ENCODE peak calls at places on chromosomes 6 and 20, in seven cellular contexts. U is ovary, E is heart left ventricle, F is body of pancreas, T is tibial nerve, J is adrenal gland, M is uterus. P is an unnamed sample.

GRCh38 chr20:35120012-35120701 is 27.0 kb downstream of the EDEM2 start:
- DNase-seq in F (peak; percentile 12), M (no peak), E (peak; percentile 67), J (peak; percentile 73), T (no peak), U (no peak), P (no peak)

GRCh38 chr20:50862546-50862945 is 67.7 kb downstream of the BCAS4 start:
- DNase-seq in T (no peak), F (no peak), E (no peak), M (no peak), J (no peak), U (no peak), P (no peak)

GRCh38 chr6:56115715-56116114 is 131.7 kb downstream of the COL21A1 start:
- DNase-seq in M (no peak), T (no peak), E (no peak), J (no peak), U (no peak), F (no peak), P (no peak)

GRCh38 chr6:151576658-151577057 is 82.8 kb downstream of the CCDC170 start:
- DNase-seq in M (no peak), T (no peak), U (no peak), J (no peak), F (no peak), E (no peak), P (no peak)

GRCh38 chr20:24309596-24309995 is 159.8 kb upstream of the SYNDIG1 start:
- DNase-seq in M (no peak), F (no peak), E (no peak), U (no peak), T (no peak), J (no peak), P (no peak)

GRCh38 chr6:99589290-99589672 is 17.4 kb upstream of the PRDM13 start:
- DNase-seq in M (no peak), T (no peak), U (no peak), F (no peak), J (no peak), E (no peak), P (no peak)

GRCh38 chr6:140043357-140043756 is 668.9 kb upstream of the CITED2 start:
- DNase-seq in J (no peak), E (no peak), F (no peak), U (no peak), M (no peak), T (no peak), P (no peak)

GRCh38 chr6:159701413-159701999 is 8.5 kb upstream of the SOD2 start:
- DNase-seq in T (no peak), U (no peak), F (peak; percentile 55), J (peak; percentile 49), M (peak; percentile 63), E (peak; percentile 49), P (peak; percentile 55)

GRCh38 chr20:50172347-50173013 is 18.1 kb upstream of the CEBPB start:
- DNase-seq in F (peak; percentile 90), T (peak; percentile 71), U (peak; percentile 86), M (peak; percentile 81), J (peak; percentile 95), E (peak; percentile 95), P (peak; percentile 90)

GRCh38 chr6:95923518-95923917 is 92.3 kb upstream of the FUT9 start:
- DNase-seq in M (no peak), U (no peak), T (peak; percentile 11), E (no peak), J (peak; percentile 53), F (no peak), P (no peak)

GRCh38 chr6:166104107-166104506 is 63.5 kb downstream of the TBXT start:
- DNase-seq in E (no peak), T (no peak), J (no peak), F (no peak), U (no peak), M (no peak), P (no peak)

DNA sequence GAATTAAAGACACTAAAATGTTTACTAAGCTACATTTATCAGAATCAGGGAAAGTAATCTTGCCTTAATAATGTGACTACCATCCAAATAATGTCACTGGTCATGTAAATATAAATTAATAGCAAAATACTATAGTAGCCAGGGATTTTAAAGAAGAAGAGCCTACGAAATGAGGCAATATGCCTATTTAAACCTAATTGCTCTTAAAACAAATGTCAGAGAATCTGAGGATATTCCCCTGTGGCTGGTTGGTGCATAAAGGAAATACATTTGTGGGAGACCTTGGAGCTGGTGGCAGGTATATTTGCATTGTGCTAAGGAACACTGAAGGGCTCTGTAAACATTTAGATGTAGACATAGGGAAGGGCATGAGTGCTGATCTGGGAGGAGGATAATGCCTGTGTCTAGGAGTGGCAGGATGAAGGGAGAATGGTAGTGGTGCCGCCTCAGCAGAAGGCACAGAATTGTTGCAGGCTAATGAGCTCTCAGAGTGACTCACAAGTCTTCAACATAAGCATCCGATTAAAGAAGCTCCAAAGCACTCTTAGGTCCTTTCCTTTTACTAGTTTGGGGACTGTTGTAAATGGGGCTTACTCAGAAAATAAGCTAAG is 85.9 kb downstream of the CD164 start:
- DNase-seq in E (no peak), J (no peak), F (peak; percentile 28), M (no peak), T (no peak), U (no peak), P (no peak)
- H3K4me1 ChIP-seq in E (peaks cover 3% of the 10 kb centered on the region), J (no peaks in the 10 kb centered on the region), F (peaks cover 40% of the 10 kb centered on the region), M (no peaks in the 10 kb centered on the region), T (peaks cover 12% of the 10 kb centered on the region), U (no peaks in the 10 kb centered on the region), P (peaks cover 54% of the 10 kb centered on the region)

GRCh38 chr6:30707281-30707850 is 9.7 kb downstream of the MDC1 start:
- DNase-seq in M (no peak), T (no peak), J (no peak), U (no peak), F (peak; percentile 51), E (no peak), P (peak; percentile 19)

GRCh38 chr6:30712441-30712840 is 4.6 kb downstream of the MDC1 start:
- DNase-seq in J (no peak), F (no peak), U (no peak), E (no peak), M (no peak), T (no peak), P (no peak)

GRCh38 chr6:30705620-30706019 is 11.5 kb downstream of the MDC1 start:
- DNase-seq in U (no peak), J (no peak), F (no peak), T (no peak), M (no peak), E (no peak), P (no peak)

GRCh38 chr6:30711758-30712380 is 5.2 kb downstream of the MDC1 start:
- DNase-seq in M (no peak), T (no peak), E (no peak), J (no peak), U (no peak), F (no peak), P (no peak)

DNA sequence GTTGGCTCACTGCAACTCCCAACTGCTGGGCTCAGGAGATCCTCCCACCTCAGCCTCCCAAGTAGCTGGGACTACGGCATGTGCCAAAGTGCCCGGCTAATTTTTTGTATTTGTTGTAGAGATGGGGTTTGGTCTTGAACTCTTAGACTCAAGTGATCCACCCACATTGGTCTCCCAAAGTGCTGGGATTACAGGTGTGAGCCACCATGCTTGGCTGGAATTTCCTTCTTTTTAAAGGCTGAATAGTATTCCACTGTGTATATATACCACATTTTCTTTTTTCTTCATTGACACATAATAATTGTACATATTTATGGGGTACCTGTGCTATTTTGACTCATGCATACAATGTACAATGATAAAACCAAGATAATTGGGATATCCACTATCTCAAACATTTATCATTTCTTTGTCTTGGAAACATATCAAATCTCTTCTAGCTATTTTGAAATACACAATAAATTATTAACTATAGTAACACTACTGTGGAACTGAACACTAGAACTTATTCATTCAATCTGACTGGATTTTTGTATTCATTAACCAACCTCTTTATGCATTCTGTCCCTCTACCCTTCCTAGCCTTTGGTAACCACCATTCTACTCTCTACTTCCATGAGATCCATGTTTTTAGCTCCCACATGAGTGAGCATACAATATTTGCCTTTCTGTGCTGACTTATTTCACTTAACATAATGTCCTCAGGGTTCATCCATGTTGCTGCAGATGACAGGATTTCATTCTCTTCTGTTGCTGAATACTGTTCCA is 7.8 kb downstream of the MDC1 start:
- DNase-seq in M (no peak), E (no peak), J (no peak), T (no peak), U (no peak), F (no peak), P (no peak)
- H3K36me3 ChIP-seq in M (no peaks in the 10 kb centered on the region), E (peaks cover 85% of the 10 kb centered on the region), J (no peaks in the 10 kb centered on the region), T (peaks cover 100% of the 10 kb centered on the region), U (no peaks in the 10 kb centered on the region), F (no peaks in the 10 kb centered on the region), P (no peaks in the 10 kb centered on the region)

GRCh38 chr6:148091394-148091793 is 251.2 kb upstream of the SASH1 start:
- DNase-seq in T (no peak), J (no peak), M (no peak), F (no peak), U (no peak), E (no peak), P (no peak)
- TF ChIP-seq POLR2A in T (no peak), J (no peak), M (no peak), F (no peak), U (no peak), E (no peak), P (no peak)

GRCh38 chr20:5316188-5317158 is at the start of gene PROKR2:
- DNase-seq in J (no peak), T (no peak), E (no peak), U (no peak), M (no peak), F (no peak), P (no peak)
- H3K4me1 ChIP-seq in J (no peaks in the 10 kb centered on the region), T (no peaks in the 10 kb centered on the region), E (no peaks in the 10 kb centered on the region), U (no peaks in the 10 kb centered on the region), M (no peaks in the 10 kb centered on the region), F (peaks cover 7% of the 10 kb centered on the region), P (no peaks in the 10 kb centered on the region)

DNA sequence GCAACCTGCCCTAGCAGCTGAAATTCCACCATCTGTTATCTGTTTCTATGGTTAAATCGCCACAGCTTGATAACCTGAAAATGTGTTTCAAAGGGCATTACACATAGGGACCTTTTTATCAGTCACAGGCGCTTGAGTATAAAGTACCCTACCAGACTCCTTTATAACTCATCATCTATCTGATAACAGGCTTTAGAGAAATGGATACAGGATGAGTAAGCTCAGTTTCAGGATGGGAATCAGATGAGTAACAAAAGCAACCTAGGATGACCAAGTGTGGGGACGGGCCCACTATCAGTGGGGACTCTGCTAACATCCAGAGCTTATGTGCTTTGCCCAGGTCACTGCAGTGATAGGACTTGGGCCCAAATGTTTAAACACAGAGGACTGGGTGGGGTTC is 75.6 kb downstream of the PRND start:
- DNase-seq in U (no peak), E (no peak), F (no peak), J (no peak), M (no peak), T (no peak), P (no peak)
- H3K36me3 ChIP-seq in U (no peaks in the 10 kb centered on the region), E (peaks cover 18% of the 10 kb centered on the region), F (no peaks in the 10 kb centered on the region), J (no peaks in the 10 kb centered on the region), M (no peaks in the 10 kb centered on the region), T (peaks cover 55% of the 10 kb centered on the region), P (no peaks in the 10 kb centered on the region)